ENCODE peak calls at places on chromosomes 4 and X, in nine cellular contexts. T, C, I, M, W, G, R, D and V are unnamed samples.

GRCh38 chr4:76377922-76378321 is 43.0 kb downstream of the CCDC158 start:
- DNase-seq in R (no peak), I (no peak), T (peak), C (peak), D (peak), G (peak), W (no peak), M (no peak), V (peak)

GRCh38 chrX:119760026-119760902 is 1.9 kb downstream of the SOWAHD start:
- DNase-seq in C (no peak), M (no peak), D (no peak), G (no peak), R (no peak), W (no peak), I (no peak), T (no peak), V (no peak)

GRCh38 chrX:30313322-30313721 is 4.1 kb upstream of the NR0B1 start:
- DNase-seq in T (no peak), D (no peak), I (no peak), R (no peak), W (no peak), G (no peak), M (no peak), C (no peak), V (no peak)

GRCh38 chr4:36779601-36780000 is 464.9 kb upstream of the NWD2 start:
- DNase-seq in R (no peak), W (no peak), C (no peak), D (no peak), I (no peak), G (no peak), M (no peak), T (no peak), V (no peak)

GRCh38 chr4:47926667-47927258 is 12.4 kb upstream of the NFXL1 start:
- DNase-seq in I (no peak), C (peak), W (no peak), T (peak), D (peak), M (peak), G (peak), R (peak), V (peak)

GRCh38 chr4:7557447-7557846 is 122.7 kb upstream of the PSAPL1 start:
- DNase-seq in M (no peak), C (peak), I (no peak), T (peak), D (no peak), G (no peak), R (no peak), W (no peak), V (no peak)

GRCh38 chr4:38904090-38904666 is 36.6 kb downstream of the FAM114A1 start:
- DNase-seq in R (no peak), M (no peak), I (no peak), T (no peak), G (peak), D (no peak), C (no peak), W (no peak), V (peak)

GRCh38 chrX:124736553-124737240 is 390.3 kb downstream of the SH2D1A start:
- DNase-seq in D (peak), M (peak), W (no peak), R (no peak), C (no peak), I (no peak), G (no peak), T (no peak), V (no peak)

GRCh38 chr4:5276475-5277045 is 225.3 kb downstream of the STK32B start:
- DNase-seq in D (no peak), I (no peak), G (no peak), T (no peak), C (peak), W (no peak), M (no peak), R (no peak), V (no peak)

GRCh38 chr4:69115851-69116213 is 19.6 kb downstream of the UGT2B7 start:
- DNase-seq in G (no peak), D (no peak), T (no peak), C (no peak), I (no peak), M (no peak), R (no peak), W (no peak), V (no peak)

GRCh38 chr4:791866-792630 is 33.9 kb downstream of the CPLX1 start:
- DNase-seq in D (no peak), M (no peak), R (peak), G (no peak), W (no peak), C (peak), T (peak), I (no peak), V (no peak)

GRCh38 chrX:20418379-20418778 is 151.7 kb upstream of the RPS6KA3 start:
- DNase-seq in T (no peak), G (no peak), D (no peak), M (no peak), C (no peak), I (no peak), R (no peak), W (no peak), V (no peak)

GRCh38 chr4:177251237-177251636 is 58.4 kb upstream of the NEIL3 start:
- DNase-seq in I (no peak), T (no peak), M (no peak), G (no peak), C (no peak), R (no peak), W (no peak), D (no peak), V (no peak)

GRCh38 chrX:85955510-85955909 is 91.8 kb downstream of the CHM start:
- DNase-seq in I (no peak), W (no peak), T (no peak), D (no peak), G (no peak), C (no peak), R (no peak), M (no peak), V (no peak)

GRCh38 chr4:45100936-45101818 is 374.8 kb upstream of the GNPDA2 start:
- DNase-seq in D (no peak), W (no peak), G (no peak), M (no peak), I (no peak), R (no peak), C (no peak), T (no peak), V (no peak)

GRCh38 chr4:3407171-3407771 is 34.5 kb upstream of the HGFAC start:
- DNase-seq in I (peak), C (no peak), D (no peak), R (peak), G (no peak), T (no peak), W (no peak), M (no peak), V (peak)

GRCh38 chr4:47824844-47825243 is 13.0 kb downstream of the CORIN start:
- DNase-seq in C (no peak), M (no peak), R (no peak), W (no peak), G (no peak), I (no peak), T (no peak), D (no peak), V (peak)

GRCh38 chrX:68762649-68763268 is 66.1 kb upstream of the EFNB1 start:
- DNase-seq in C (no peak), W (no peak), M (no peak), D (no peak), T (no peak), R (no peak), I (no peak), G (no peak), V (no peak)

GRCh38 chr4:25343671-25344070 is 31.1 kb downstream of the ZCCHC4 start:
- DNase-seq in T (no peak), W (no peak), I (no peak), G (no peak), R (no peak), D (no peak), C (peak), M (no peak), V (no peak)

GRCh38 chrX:107978707-107979307 is 3.4 kb downstream of the TEX13B start:
- DNase-seq in I (no peak), T (peak), C (peak), G (no peak), D (no peak), R (no peak), M (no peak), W (no peak), V (no peak)

GRCh38 chr4:128241425-128241913 is 46.1 kb downstream of the PGRMC2 start:
- DNase-seq in G (no peak), I (peak), C (peak), D (no peak), W (peak), M (no peak), R (no peak), T (peak), V (no peak)

GRCh38 chr4:145945431-145946155 is 7.0 kb upstream of the ZNF827 start:
- DNase-seq in G (no peak), I (no peak), R (no peak), D (no peak), C (no peak), M (no peak), T (no peak), W (no peak), V (no peak)

GRCh38 chr4:6332042-6332668 is 62.5 kb downstream of the WFS1 start:
- DNase-seq in C (peak), G (peak), R (no peak), W (peak), D (no peak), I (no peak), T (peak), M (no peak), V (peak)

GRCh38 chr4:7043521-7044414 is 596 bp downstream of the TADA2B start:
- DNase-seq in C (peak), W (no peak), R (peak), D (peak), G (peak), T (peak), M (peak), I (no peak), V (peak)

DNA sequence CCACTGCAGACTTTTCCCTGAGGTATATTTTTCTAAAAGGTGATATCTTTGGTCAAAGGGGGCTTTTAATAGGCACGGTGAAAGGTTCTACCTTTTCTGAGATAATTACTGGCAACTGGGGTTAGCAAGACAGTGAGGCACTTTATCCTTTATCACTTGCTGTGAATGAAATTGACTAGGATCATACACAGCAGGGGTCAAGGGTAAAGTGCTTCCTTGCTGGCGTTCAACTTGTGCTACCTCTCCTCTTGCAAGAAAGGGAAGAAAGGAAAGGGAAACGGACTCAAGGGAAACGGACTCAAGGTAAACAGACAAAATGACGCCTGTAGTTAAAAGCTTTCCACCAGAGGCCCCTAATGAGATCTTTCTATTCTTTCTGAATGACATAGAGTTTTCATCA is 78.6 kb upstream of the RAPGEF2 start:
- DNase-seq in I (no peak), M (no peak), G (no peak), R (no peak), D (no peak), W (no peak), T (no peak), C (no peak), V (no peak)
- H3K4me3 ChIP-seq in I (no peak), M (no peak), G (no peak), R (no peak), D (no peak), W (no peak), T (no peak), C (no peak), V (no peak)

DNA sequence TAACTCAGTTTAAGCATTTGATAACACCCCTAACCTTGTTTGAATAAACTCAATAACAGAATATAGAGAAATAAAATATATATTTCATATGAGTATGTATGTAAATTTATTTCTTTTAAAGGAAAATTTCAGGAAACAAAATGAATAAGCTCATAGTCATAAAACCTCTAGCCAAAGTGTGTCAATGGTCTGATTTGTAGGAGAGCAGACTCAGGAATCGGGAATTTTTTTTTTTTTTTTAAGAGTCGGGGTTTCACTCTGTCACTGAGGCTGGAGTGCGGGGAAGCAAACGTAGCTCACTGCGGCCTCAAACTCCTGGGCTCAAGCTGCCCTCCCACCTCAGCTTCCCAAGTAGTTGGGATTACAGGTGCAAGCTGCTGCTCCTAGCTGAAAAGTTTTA is 2.4 kb downstream of the PKD2 start:
- DNase-seq in R (no peak), D (no peak), W (no peak), G (no peak), M (no peak), T (no peak), C (peak), I (no peak), V (no peak)
- H3K27ac ChIP-seq in R (peak), D (no peak), W (no peak), G (no peak), M (no peak), T (no peak), C (no peak), I (no peak), V (no peak)

DNA sequence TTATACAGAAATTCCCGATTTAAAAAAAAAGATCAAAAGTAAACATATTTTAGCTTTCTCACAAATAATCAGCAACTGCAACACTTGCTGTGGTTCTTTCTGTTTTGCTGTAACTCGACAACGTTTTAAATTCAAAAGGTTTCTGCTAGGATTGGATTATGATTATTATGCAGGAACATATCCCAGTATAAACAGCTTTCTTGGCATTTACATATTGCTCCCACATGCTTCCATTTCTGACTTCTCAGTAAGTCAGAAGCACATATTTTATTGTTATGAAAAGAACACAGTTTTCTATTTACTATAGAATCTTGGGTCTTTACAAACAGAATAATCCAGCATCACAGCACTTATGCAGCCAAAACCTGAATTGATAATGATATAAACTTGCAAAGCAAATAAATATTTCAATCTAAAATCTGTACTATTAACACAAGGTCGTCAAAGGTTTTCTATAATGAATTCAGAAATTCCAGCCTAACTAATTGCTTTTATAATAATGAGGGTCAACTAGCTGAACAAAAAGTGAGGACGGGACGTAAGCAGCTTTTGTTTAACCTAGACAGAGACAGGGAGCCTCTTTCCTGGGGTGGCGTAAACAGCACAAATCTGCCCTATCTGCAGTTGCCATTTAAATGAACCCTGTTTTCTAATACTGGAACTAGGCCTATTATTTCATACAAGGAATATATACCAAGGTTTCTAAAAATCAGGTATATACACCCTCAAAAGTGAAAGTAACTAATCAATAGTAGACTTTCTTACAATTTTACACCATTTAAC is 9.8 kb upstream of the PCDH18 start:
- DNase-seq in M (no peak), I (no peak), D (no peak), G (no peak), R (no peak), W (no peak), C (peak), T (no peak), V (no peak)
- H3K4me3 ChIP-seq in M (peak), I (peak), D (no peak), G (no peak), R (peak), W (peak), C (peak), T (no peak), V (no peak)

GRCh38 chr4:94511591-94511990 is 59.8 kb downstream of the PDLIM5 start:
- DNase-seq in M (no peak), C (no peak), I (no peak), D (no peak), W (no peak), G (no peak), T (no peak), R (no peak), V (no peak)
- H3K27ac ChIP-seq in M (no peak), C (no peak), I (no peak), D (no peak), W (no peak), G (no peak), T (no peak), R (peak), V (no peak)

GRCh38 chrX:134173541-134174272 is 63.3 kb upstream of the CCDC160 start:
- DNase-seq in D (peak), W (no peak), G (no peak), R (no peak), C (no peak), T (no peak), I (no peak), M (no peak), V (no peak)
- H3K4me3 ChIP-seq in D (peak), W (no peak), G (no peak), R (no peak), C (no peak), T (peak), I (peak), M (peak), V (no peak)

GRCh38 chr4:139761461-139761860 is 95.8 kb downstream of the MGST2 start:
- DNase-seq in W (no peak), I (no peak), D (no peak), C (peak), R (no peak), T (no peak), G (no peak), M (no peak), V (peak)
- H3K27ac ChIP-seq in W (no peak), I (no peak), D (no peak), C (no peak), R (peak), T (peak), G (no peak), M (peak), V (peak)

GRCh38 chr4:94567811-94568210 is 116.1 kb downstream of the PDLIM5 start:
- DNase-seq in I (no peak), R (no peak), C (no peak), T (no peak), D (no peak), G (no peak), W (no peak), M (no peak), V (no peak)
- H3K4me3 ChIP-seq in I (no peak), R (no peak), C (no peak), T (no peak), D (no peak), G (no peak), W (no peak), M (no peak), V (no peak)